ENCODE peak calls at places on chromosomes 2 and 18, in six cellular contexts. N is germinal center, E is COLO829, P is DND-41, T is mesendoderm, G is occipital lobe. C is an unnamed sample.

GRCh38 chr2:184756885-184757284 is 158.6 kb downstream of the ZNF804A start:
- DNase-seq in N (no peak), T (no peak), P (no peak), G (no peak), E (no peak), C (peak)

GRCh38 chr2:177271981-177272666 is 7.6 kb upstream of the NFE2L2 start:
- DNase-seq in G (no peak), T (no peak), N (no peak), P (no peak), E (no peak), C (no peak)

GRCh38 chr18:41113885-41114482 is 841.0 kb upstream of the PIK3C3 start:
- DNase-seq in N (no peak), T (no peak), E (no peak), P (no peak), G (no peak), C (no peak)

GRCh38 chr2:188976545-188977268 is 2.5 kb downstream of the COL3A1 start:
- DNase-seq in T (no peak), P (no peak), N (no peak), G (no peak), E (no peak), C (peak)

GRCh38 chr2:55891671-55892071 is 31.9 kb downstream of the EFEMP1 start:
- DNase-seq in E (no peak), N (no peak), P (no peak), T (no peak), G (no peak), C (no peak)

GRCh38 chr2:99545622-99546021 is 55.8 kb upstream of the REV1 start:
- DNase-seq in N (no peak), G (no peak), T (no peak), E (no peak), P (no peak), C (no peak)

GRCh38 chr18:5029622-5030021 is 167.4 kb downstream of the AKAIN1 start:
- DNase-seq in E (no peak), T (no peak), N (no peak), G (no peak), P (no peak), C (no peak)

GRCh38 chr2:40507429-40507828 is 55.5 kb upstream of the SLC8A1 start:
- DNase-seq in G (no peak), P (no peak), N (no peak), E (no peak), T (no peak), C (no peak)

GRCh38 chr2:9519250-9519649 is 36.4 kb downstream of the ADAM17 start:
- DNase-seq in E (no peak), T (no peak), G (no peak), N (no peak), P (no peak), C (peak)

C was measured in A172.